ENCODE peak calls at places on chromosomes 2 and 18, in eight cellular contexts. P is transverse colon, S is suprapubic skin, X is A549, M is testis, R is IMR-90, J is heart left ventricle, H is right lobe of liver. F is an unnamed sample.

GRCh38 chr2:41847744-41848441 is 199.9 kb upstream of the PKDCC start:
- DNase-seq in H (peak), J (no peak), R (peak), S (peak), P (no peak), M (no peak), X (peak), F (no peak)

GRCh38 chr2:219205165-219205538 is 1.4 kb upstream of the ZFAND2B start:
- DNase-seq in M (no peak), S (peak), P (no peak), J (no peak), X (no peak), H (no peak), R (no peak), F (peak)

GRCh38 chr2:218396688-218397501 is 2.8 kb upstream of the CTDSP1 start:
- DNase-seq in R (peak), H (peak), P (peak), X (peak), S (peak), M (peak), J (peak), F (peak)

GRCh38 chr2:75589344-75590105 is 28.8 kb upstream of the EVA1A start:
- DNase-seq in P (no peak), J (no peak), H (no peak), S (no peak), R (peak), M (no peak), X (no peak), F (no peak)

GRCh38 chr2:237722616-237723015 is 76.0 kb upstream of the RBM44 start:
- DNase-seq in R (no peak), J (no peak), X (no peak), P (no peak), S (no peak), M (no peak), H (no peak), F (peak)

GRCh38 chr2:222950886-222951285 is 90.0 kb downstream of the ACSL3 start:
- DNase-seq in S (no peak), M (no peak), R (peak), J (no peak), X (no peak), P (no peak), H (no peak), F (no peak)

GRCh38 chr2:3738454-3738853 is 35.1 kb downstream of the DCDC2C start:
- DNase-seq in P (no peak), R (peak), J (no peak), M (no peak), H (no peak), S (no peak), X (peak), F (peak)

GRCh38 chr18:36899289-36899688 is 70.4 kb downstream of the KIAA1328 start:
- DNase-seq in M (no peak), J (no peak), X (peak), H (no peak), R (peak), S (no peak), P (no peak), F (no peak)

GRCh38 chr2:118882693-118883336 is 35.4 kb upstream of the EN1 start:
- DNase-seq in R (peak), P (peak), S (peak), M (peak), H (peak), X (peak), J (peak), F (peak)

GRCh38 chr2:69300650-69301049 is 86.4 kb downstream of the GFPT1 start:
- DNase-seq in R (no peak), X (no peak), S (no peak), M (no peak), H (no peak), J (no peak), P (no peak), F (no peak)

GRCh38 chr2:84919885-84920580 is 14.6 kb downstream of the TMSB10 start:
- DNase-seq in S (peak), J (peak), M (peak), R (peak), H (no peak), P (peak), X (peak), F (peak)

GRCh38 chr18:33446604-33447003 is 6.1 kb upstream of the CCDC178 start:
- DNase-seq in H (no peak), P (no peak), J (no peak), R (no peak), M (no peak), S (no peak), X (no peak), F (no peak)

GRCh38 chr2:229098810-229099209 is 172.3 kb downstream of the PID1 start:
- DNase-seq in S (no peak), M (no peak), X (no peak), J (no peak), R (no peak), P (no peak), H (no peak), F (no peak)

GRCh38 chr2:206765242-206766056 is at the start of the genes FASTKD2 and MDH1B:
- DNase-seq in M (peak), J (peak), S (peak), X (peak), H (peak), P (peak), R (peak), F (peak)

GRCh38 chr2:126784636-126785035 is 114.1 kb upstream of the TEX51 start:
- DNase-seq in S (no peak), M (no peak), H (no peak), P (no peak), J (no peak), R (no peak), X (no peak), F (no peak)

GRCh38 chr18:48547456-48548403 is 8.9 kb downstream of the CTIF start:
- DNase-seq in H (no peak), P (no peak), S (peak), R (peak), J (peak), X (peak), M (no peak), F (peak)

GRCh38 chr2:159086332-159086731 is 117.9 kb downstream of the TANC1 start:
- DNase-seq in S (no peak), M (no peak), R (no peak), X (no peak), H (no peak), J (peak), P (peak), F (no peak)

GRCh38 chr2:1546023-1546591 is 132.8 kb downstream of the TPO start:
- DNase-seq in X (peak), S (no peak), M (peak), J (no peak), R (peak), P (peak), H (no peak), F (no peak)

GRCh38 chr2:107719141-107719540 is 107.6 kb upstream of the RGPD4 start:
- DNase-seq in S (no peak), M (no peak), H (no peak), J (no peak), R (no peak), X (no peak), P (no peak), F (no peak)

GRCh38 chr2:32748158-32748557 is 120.3 kb downstream of the TTC27 start:
- DNase-seq in X (no peak), S (no peak), P (no peak), J (no peak), M (no peak), H (no peak), R (no peak), F (no peak)

GRCh38 chr2:98915751-98916358 is 20.2 kb downstream of the CRACDL start:
- DNase-seq in H (no peak), M (no peak), R (peak), P (no peak), J (no peak), X (no peak), S (no peak), F (no peak)

GRCh38 chr2:169897834-169898233 is 70.6 kb downstream of the UBR3 start:
- DNase-seq in P (no peak), H (no peak), S (no peak), X (no peak), M (no peak), J (no peak), R (no peak), F (no peak)

GRCh38 chr2:221539246-221539645 is 32.9 kb downstream of the EPHA4 start:
- DNase-seq in X (no peak), M (no peak), H (no peak), P (no peak), R (no peak), S (no peak), J (no peak), F (no peak)

GRCh38 chr2:27262379-27263286 is at the start of gene SLC30A3:
- DNase-seq in P (peak), M (peak), R (no peak), J (peak), X (peak), H (peak), S (peak), F (peak)

GRCh38 chr2:162435676-162436075 is 91.7 kb downstream of the GCA start:
- DNase-seq in X (no peak), M (no peak), J (no peak), R (no peak), P (no peak), H (no peak), S (no peak), F (no peak)

GRCh38 chr2:210028178-210028577 is 25.7 kb downstream of the RPE start:
- DNase-seq in J (no peak), H (no peak), S (no peak), M (no peak), R (no peak), X (no peak), P (no peak), F (no peak)

GRCh38 chr2:169026056-169026455 is 5.1 kb downstream of the ABCB11 start:
- DNase-seq in S (no peak), X (no peak), P (no peak), R (no peak), J (no peak), M (no peak), H (no peak), F (no peak)

GRCh38 chr2:228681426-228681825 is 499.9 kb upstream of the SPHKAP start:
- DNase-seq in J (no peak), P (no peak), S (no peak), X (peak), M (peak), H (no peak), R (peak), F (no peak)

GRCh38 chr2:68167186-68167585 is 9.5 kb downstream of the PNO1 start:
- DNase-seq in X (no peak), H (no peak), M (no peak), P (no peak), R (peak), S (no peak), J (no peak), F (no peak)

GRCh38 chr2:101140978-101141655 is 10.1 kb downstream of the TBC1D8 start:
- DNase-seq in H (no peak), R (peak), M (no peak), J (no peak), X (no peak), S (no peak), P (no peak), F (no peak)

GRCh38 chr2:37645836-37646235 is 25.6 kb downstream of the CDC42EP3 start:
- DNase-seq in R (no peak), X (no peak), H (no peak), J (no peak), S (no peak), M (no peak), P (no peak), F (no peak)

GRCh38 chr2:30267161-30267568 is 35.8 kb downstream of the LBH start:
- DNase-seq in M (no peak), P (peak), H (no peak), R (no peak), J (no peak), S (no peak), X (no peak), F (no peak)

GRCh38 chr18:33761363-33761762 is 183.3 kb downstream of the ASXL3 start:
- DNase-seq in H (no peak), P (no peak), M (peak), R (peak), J (peak), X (peak), S (no peak), F (no peak)

GRCh38 chr2:144668493-144669110 is 148.7 kb upstream of the ZEB2 start:
- DNase-seq in H (no peak), P (no peak), R (no peak), S (no peak), J (no peak), X (no peak), M (no peak), F (no peak)
- H3K4me3 ChIP-seq in H (no peak), P (no peak), R (no peak), S (no peak), J (no peak), X (no peak), M (peak), F (no peak)

GRCh38 chr2:121736462-121737336 is at the start of gene NIFK:
- DNase-seq in P (peak), S (peak), H (peak), M (peak), X (peak), R (peak), J (peak), F (peak)
- TF ChIP-seq POLR2A in P (peak), S (no peak), H (peak), M (no peak), X (peak), R (peak), J (peak), F (peak)

DNA sequence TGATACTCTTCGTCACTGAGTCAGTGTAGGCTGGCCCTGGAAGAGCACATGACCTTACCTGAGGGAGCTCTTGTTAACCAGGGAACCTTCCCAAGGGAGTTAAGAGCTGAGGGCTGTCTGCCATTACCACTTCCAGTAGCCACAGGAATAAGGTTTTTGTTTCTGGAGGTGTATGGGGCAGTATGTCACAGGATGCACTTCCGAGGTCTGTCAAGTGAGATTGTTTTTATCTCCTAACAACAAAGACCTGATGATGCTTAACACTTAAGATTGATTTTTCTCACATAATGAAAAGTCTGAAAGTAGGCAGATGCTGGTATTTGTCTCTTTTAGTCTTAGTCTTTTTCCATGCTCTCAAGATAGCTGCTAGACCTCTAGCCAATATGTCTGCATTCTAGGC is 41.8 kb downstream of the PSMA8 start:
- DNase-seq in S (no peak), M (no peak), X (no peak), R (no peak), H (no peak), P (no peak), J (no peak), F (no peak)
- H3K4me3 ChIP-seq in S (no peak), M (no peak), X (no peak), R (no peak), H (no peak), P (no peak), J (no peak), F (no peak)

DNA sequence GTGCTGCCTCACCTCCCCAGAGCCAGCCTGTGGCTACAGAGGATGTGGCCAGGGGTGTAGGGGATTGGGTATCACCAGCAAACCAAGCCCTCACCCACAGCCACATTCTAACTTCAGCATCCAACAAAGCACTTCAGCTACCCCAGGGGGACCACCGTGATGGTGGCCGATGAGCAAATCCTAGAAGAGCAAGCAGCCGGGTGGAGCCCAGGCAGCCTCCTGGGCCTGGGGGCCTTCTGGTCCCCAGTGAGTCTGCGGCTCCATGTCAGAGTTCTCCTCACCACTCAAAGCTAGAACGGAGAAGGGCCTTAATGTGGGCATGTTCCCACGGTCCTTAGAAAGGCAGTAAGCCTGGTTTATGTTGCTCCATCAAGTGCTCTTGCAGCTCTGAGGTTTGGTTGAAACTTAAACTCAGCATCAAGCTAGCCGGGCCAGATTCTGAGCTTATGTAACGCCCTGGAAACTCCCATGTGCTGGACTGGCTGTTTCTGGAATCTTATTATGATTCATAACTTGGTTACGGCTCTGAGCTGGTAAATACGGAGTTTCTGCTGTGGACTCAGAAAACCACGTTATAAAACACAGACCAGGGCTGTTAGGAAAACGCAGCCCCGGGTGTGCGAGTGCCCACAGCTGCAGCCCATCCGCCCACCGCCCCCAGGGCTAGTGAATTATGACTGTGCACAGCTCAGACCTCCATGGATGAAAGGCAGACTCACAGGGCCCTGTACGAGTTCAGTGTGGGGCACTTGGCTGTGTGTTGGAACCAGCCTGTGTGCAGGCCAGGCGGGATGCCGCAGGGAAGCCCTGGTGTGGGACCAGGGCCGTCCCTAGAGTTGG is 99.8 kb downstream of the SEPTIN10 start:
- DNase-seq in X (peak), S (no peak), P (peak), H (no peak), J (no peak), R (peak), M (peak), F (no peak)
- TF ChIP-seq POLR2A in X (no peak), S (no peak), P (no peak), H (no peak), J (no peak), R (no peak), M (no peak), F (no peak)

GRCh38 chr2:215420471-215420935 is 15.4 kb downstream of the FN1 start:
- DNase-seq in M (no peak), H (peak), P (no peak), S (no peak), X (no peak), R (no peak), J (no peak), F (no peak)

GRCh38 chr2:215419769-215420470 is 15.9 kb downstream of the FN1 start:
- DNase-seq in P (no peak), S (no peak), X (peak), M (no peak), J (no peak), H (no peak), R (no peak), F (no peak)

GRCh38 chr2:215422676-215423075 is 13.2 kb downstream of the FN1 start:
- DNase-seq in M (no peak), S (no peak), R (no peak), J (no peak), H (no peak), P (no peak), X (no peak), F (no peak)

GRCh38 chr2:215423234-215423633 is 12.6 kb downstream of the FN1 start:
- DNase-seq in H (no peak), X (no peak), R (no peak), M (no peak), S (no peak), J (no peak), P (no peak), F (no peak)

DNA sequence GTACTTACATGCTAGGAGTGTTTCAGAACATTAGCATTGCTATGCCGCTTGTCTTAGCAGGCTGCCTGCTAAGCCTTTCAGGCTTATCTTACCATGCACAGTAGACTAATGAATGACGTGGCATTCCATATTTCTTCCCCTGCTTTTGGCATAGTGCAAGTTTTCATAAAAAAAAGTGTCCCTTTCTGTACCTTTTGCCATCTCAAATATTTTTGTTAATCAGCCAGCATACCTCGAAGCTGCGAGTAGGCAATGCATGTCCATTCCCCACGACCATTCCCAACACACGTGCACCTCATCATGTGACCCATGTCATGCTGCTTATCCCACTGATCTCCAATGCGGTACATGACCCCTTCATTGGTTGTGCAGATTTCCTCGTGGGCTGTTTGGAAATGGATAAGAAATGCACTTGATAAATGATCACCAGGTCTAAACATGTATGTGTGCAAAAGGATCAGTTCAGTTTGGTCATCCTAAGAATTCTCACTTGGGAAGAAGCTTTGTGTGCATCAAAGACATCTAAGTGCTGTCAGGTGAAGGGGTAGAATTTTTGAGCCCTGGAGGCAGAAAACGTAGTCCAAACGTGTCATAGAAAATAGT is 13.9 kb downstream of the FN1 start:
- DNase-seq in P (no peak), H (no peak), X (no peak), S (no peak), R (no peak), J (no peak), M (no peak), F (no peak)
- H3K4me3 ChIP-seq in P (no peak), H (no peak), X (no peak), S (no peak), R (no peak), J (no peak), M (no peak), F (no peak)

F was measured in lower leg skin.